ENCODE peak calls at places on chromosome 18, in nine cellular contexts. One of them, this sample, is unnamed.

GRCh38 chr18:61750840-61751668 is 141.8 kb downstream of the RNF152 start:
- DNase-seq in right lobe of liver: no peak
- DNase-seq in GM20000: no peak
- DNase-seq in lower lobe of right lung: no peak
- DNase-seq in Calu3: no peak
- DNase-seq in transverse colon: no peak
- DNase-seq in epithelial cell of proximal tubule: no peak
- DNase-seq in mucosa of descending colon: no peak
- DNase-seq in AG09319: no peak
- DNase-seq in this sample: no peak

GRCh38 chr18:35713545-35713944 is 132.0 kb downstream of the GALNT1 start:
- DNase-seq in right lobe of liver: no peak
- DNase-seq in GM20000: no peak
- DNase-seq in lower lobe of right lung: no peak
- DNase-seq in Calu3: no peak
- DNase-seq in transverse colon: no peak
- DNase-seq in epithelial cell of proximal tubule: no peak
- DNase-seq in mucosa of descending colon: no peak
- DNase-seq in AG09319: no peak
- DNase-seq in this sample: no peak

GRCh38 chr18:55421612-55422381 is 166.2 kb downstream of the TCF4 start:
- DNase-seq in right lobe of liver: no peak
- DNase-seq in GM20000: no peak
- DNase-seq in lower lobe of right lung: no peak
- DNase-seq in Calu3: no peak
- DNase-seq in transverse colon: no peak
- DNase-seq in epithelial cell of proximal tubule: no peak
- DNase-seq in mucosa of descending colon: no peak
- DNase-seq in AG09319: no peak
- DNase-seq in this sample: no peak

GRCh38 chr18:1906421-1906820 is 664.9 kb downstream of the METTL4 start:
- DNase-seq in right lobe of liver: no peak
- DNase-seq in GM20000: no peak
- DNase-seq in lower lobe of right lung: no peak
- DNase-seq in Calu3: no peak
- DNase-seq in transverse colon: no peak
- DNase-seq in epithelial cell of proximal tubule: no peak
- DNase-seq in mucosa of descending colon: no peak
- DNase-seq in AG09319: no peak
- DNase-seq in this sample: no peak

GRCh38 chr18:11872479-11873136 is 21.4 kb downstream of the CHMP1B start:
- DNase-seq in right lobe of liver: peak
- DNase-seq in GM20000: peak
- DNase-seq in lower lobe of right lung: no peak
- DNase-seq in Calu3: peak
- DNase-seq in transverse colon: no peak
- DNase-seq in epithelial cell of proximal tubule: no peak
- DNase-seq in mucosa of descending colon: no peak
- DNase-seq in AG09319: no peak
- DNase-seq in this sample: no peak

GRCh38 chr18:33838084-33838483 is 260.1 kb downstream of the ASXL3 start:
- DNase-seq in right lobe of liver: no peak
- DNase-seq in GM20000: no peak
- DNase-seq in lower lobe of right lung: no peak
- DNase-seq in Calu3: no peak
- DNase-seq in transverse colon: no peak
- DNase-seq in epithelial cell of proximal tubule: no peak
- DNase-seq in mucosa of descending colon: no peak
- DNase-seq in AG09319: no peak
- DNase-seq in this sample: no peak

GRCh38 chr18:35998967-35999366 is 26.5 kb downstream of the RMP24 start:
- DNase-seq in right lobe of liver: no peak
- DNase-seq in GM20000: no peak
- DNase-seq in lower lobe of right lung: no peak
- DNase-seq in Calu3: no peak
- DNase-seq in transverse colon: no peak
- DNase-seq in epithelial cell of proximal tubule: no peak
- DNase-seq in mucosa of descending colon: no peak
- DNase-seq in AG09319: no peak
- DNase-seq in this sample: no peak

GRCh38 chr18:55384551-55385275 is 203.3 kb downstream of the TCF4 start:
- DNase-seq in right lobe of liver: no peak
- DNase-seq in GM20000: peak
- DNase-seq in lower lobe of right lung: no peak
- DNase-seq in Calu3: peak
- DNase-seq in transverse colon: peak
- DNase-seq in epithelial cell of proximal tubule: no peak
- DNase-seq in mucosa of descending colon: no peak
- DNase-seq in AG09319: no peak
- DNase-seq in this sample: no peak

GRCh38 chr18:2337552-2338141 is 233.7 kb downstream of the METTL4 start:
- DNase-seq in right lobe of liver: no peak
- DNase-seq in GM20000: peak
- DNase-seq in lower lobe of right lung: no peak
- DNase-seq in Calu3: peak
- DNase-seq in transverse colon: peak
- DNase-seq in epithelial cell of proximal tubule: no peak
- DNase-seq in mucosa of descending colon: no peak
- DNase-seq in AG09319: no peak
- DNase-seq in this sample: no peak

GRCh38 chr18:31603335-31603734 is 11.7 kb downstream of the TTR start:
- DNase-seq in right lobe of liver: no peak
- DNase-seq in GM20000: no peak
- DNase-seq in lower lobe of right lung: no peak
- DNase-seq in Calu3: no peak
- DNase-seq in transverse colon: no peak
- DNase-seq in epithelial cell of proximal tubule: peak
- DNase-seq in mucosa of descending colon: no peak
- DNase-seq in AG09319: no peak
- DNase-seq in this sample: no peak

GRCh38 chr18:59835656-59836379 is 64.0 kb upstream of the PMAIP1 start:
- DNase-seq in right lobe of liver: no peak
- DNase-seq in GM20000: no peak
- DNase-seq in lower lobe of right lung: no peak
- DNase-seq in Calu3: no peak
- DNase-seq in transverse colon: no peak
- DNase-seq in epithelial cell of proximal tubule: no peak
- DNase-seq in mucosa of descending colon: no peak
- DNase-seq in AG09319: no peak
- DNase-seq in this sample: no peak

GRCh38 chr18:51051105-51051712 is 21.2 kb downstream of the SMAD4 start:
- DNase-seq in right lobe of liver: no peak
- DNase-seq in GM20000: no peak
- DNase-seq in lower lobe of right lung: no peak
- DNase-seq in Calu3: peak
- DNase-seq in transverse colon: no peak
- DNase-seq in epithelial cell of proximal tubule: no peak
- DNase-seq in mucosa of descending colon: no peak
- DNase-seq in AG09319: no peak
- DNase-seq in this sample: no peak

DNA sequence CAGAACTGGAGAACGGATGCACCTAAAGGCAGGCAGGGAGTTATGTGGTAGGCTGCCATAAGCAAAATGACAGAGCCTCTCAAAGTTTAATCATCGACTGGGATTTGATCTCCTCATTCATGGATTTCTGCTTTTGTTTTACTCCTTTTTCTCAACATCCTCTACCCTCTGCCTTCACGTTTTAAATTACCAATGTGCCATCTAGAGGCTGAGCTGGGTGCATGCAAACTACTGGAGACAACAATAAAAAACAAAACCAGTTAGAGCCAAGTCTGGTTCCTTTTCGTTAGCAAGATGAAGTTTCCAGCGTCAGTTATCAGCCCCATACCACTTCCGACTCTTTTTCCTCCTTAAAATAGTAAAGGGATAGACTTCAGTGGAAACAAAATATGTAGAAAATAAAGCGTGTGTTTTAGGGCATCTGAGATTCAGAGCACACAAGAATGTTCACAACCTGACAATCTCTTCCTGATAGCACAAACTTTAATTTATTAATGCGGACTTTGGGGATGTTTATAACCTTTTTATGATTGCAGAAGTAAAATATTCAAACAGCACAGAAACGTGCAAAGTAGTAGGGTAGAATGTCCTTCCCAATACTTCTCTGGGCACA is 117.0 kb downstream of the LAMA1 start:
- DNase-seq in right lobe of liver: no peak
- DNase-seq in GM20000: no peak
- DNase-seq in lower lobe of right lung: no peak
- DNase-seq in Calu3: no peak
- DNase-seq in transverse colon: no peak
- DNase-seq in epithelial cell of proximal tubule: no peak
- DNase-seq in mucosa of descending colon: no peak
- DNase-seq in AG09319: peak
- DNase-seq in this sample: no peak
- TF ChIP-seq CTCF in right lobe of liver: peak
- TF ChIP-seq CTCF in GM20000: no peak
- TF ChIP-seq CTCF in lower lobe of right lung: peak
- TF ChIP-seq CTCF in Calu3: peak
- TF ChIP-seq CTCF in transverse colon: peak
- TF ChIP-seq CTCF in epithelial cell of proximal tubule: peak
- TF ChIP-seq CTCF in mucosa of descending colon: peak
- TF ChIP-seq CTCF in AG09319: peak
- TF ChIP-seq CTCF in this sample: peak

GRCh38 chr18:75480487-75480886 is 53.0 kb upstream of the SMIM21 start:
- DNase-seq in right lobe of liver: no peak
- DNase-seq in GM20000: no peak
- DNase-seq in lower lobe of right lung: no peak
- DNase-seq in Calu3: no peak
- DNase-seq in transverse colon: no peak
- DNase-seq in epithelial cell of proximal tubule: no peak
- DNase-seq in mucosa of descending colon: no peak
- DNase-seq in AG09319: no peak
- DNase-seq in this sample: no peak

GRCh38 chr18:75474332-75474731 is 46.8 kb upstream of the SMIM21 start:
- DNase-seq in right lobe of liver: no peak
- DNase-seq in GM20000: no peak
- DNase-seq in lower lobe of right lung: no peak
- DNase-seq in Calu3: no peak
- DNase-seq in transverse colon: no peak
- DNase-seq in epithelial cell of proximal tubule: no peak
- DNase-seq in mucosa of descending colon: no peak
- DNase-seq in AG09319: no peak
- DNase-seq in this sample: no peak

GRCh38 chr18:75478996-75479870 is 51.7 kb upstream of the SMIM21 start:
- DNase-seq in right lobe of liver: no peak
- DNase-seq in GM20000: peak
- DNase-seq in lower lobe of right lung: no peak
- DNase-seq in Calu3: peak
- DNase-seq in transverse colon: no peak
- DNase-seq in epithelial cell of proximal tubule: no peak
- DNase-seq in mucosa of descending colon: no peak
- DNase-seq in AG09319: peak
- DNase-seq in this sample: no peak

GRCh38 chr18:75475228-75475627 is 47.7 kb upstream of the SMIM21 start:
- DNase-seq in right lobe of liver: no peak
- DNase-seq in GM20000: no peak
- DNase-seq in lower lobe of right lung: no peak
- DNase-seq in Calu3: no peak
- DNase-seq in transverse colon: no peak
- DNase-seq in epithelial cell of proximal tubule: no peak
- DNase-seq in mucosa of descending colon: no peak
- DNase-seq in AG09319: peak
- DNase-seq in this sample: peak

DNA sequence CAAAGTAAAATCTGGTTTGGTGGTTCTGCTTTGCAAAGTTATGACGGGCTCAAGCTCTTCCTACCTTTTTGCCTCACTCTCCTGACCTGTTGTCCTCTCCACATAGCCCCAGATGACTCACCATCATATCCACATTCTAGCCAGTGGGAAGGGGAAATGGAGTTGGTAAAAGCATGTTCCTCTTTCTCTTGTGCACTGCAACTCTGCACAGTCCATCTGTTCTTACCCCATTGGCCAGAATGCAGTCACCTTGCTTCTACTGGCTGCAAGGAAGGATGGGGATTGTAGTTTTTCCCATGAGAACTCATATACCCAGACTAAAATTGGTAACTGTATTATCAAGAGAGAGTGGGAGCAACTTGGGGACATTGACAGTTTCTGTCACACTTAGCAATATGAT is 50.4 kb upstream of the SMIM21 start:
- DNase-seq in right lobe of liver: no peak
- DNase-seq in GM20000: no peak
- DNase-seq in lower lobe of right lung: no peak
- DNase-seq in Calu3: no peak
- DNase-seq in transverse colon: no peak
- DNase-seq in epithelial cell of proximal tubule: no peak
- DNase-seq in mucosa of descending colon: no peak
- DNase-seq in AG09319: no peak
- DNase-seq in this sample: no peak
- TF ChIP-seq CTCF in right lobe of liver: no peak
- TF ChIP-seq CTCF in GM20000: no peak
- TF ChIP-seq CTCF in lower lobe of right lung: no peak
- TF ChIP-seq CTCF in Calu3: no peak
- TF ChIP-seq CTCF in transverse colon: no peak
- TF ChIP-seq CTCF in epithelial cell of proximal tubule: no peak
- TF ChIP-seq CTCF in mucosa of descending colon: no peak
- TF ChIP-seq CTCF in AG09319: no peak
- TF ChIP-seq CTCF in this sample: no peak

DNA sequence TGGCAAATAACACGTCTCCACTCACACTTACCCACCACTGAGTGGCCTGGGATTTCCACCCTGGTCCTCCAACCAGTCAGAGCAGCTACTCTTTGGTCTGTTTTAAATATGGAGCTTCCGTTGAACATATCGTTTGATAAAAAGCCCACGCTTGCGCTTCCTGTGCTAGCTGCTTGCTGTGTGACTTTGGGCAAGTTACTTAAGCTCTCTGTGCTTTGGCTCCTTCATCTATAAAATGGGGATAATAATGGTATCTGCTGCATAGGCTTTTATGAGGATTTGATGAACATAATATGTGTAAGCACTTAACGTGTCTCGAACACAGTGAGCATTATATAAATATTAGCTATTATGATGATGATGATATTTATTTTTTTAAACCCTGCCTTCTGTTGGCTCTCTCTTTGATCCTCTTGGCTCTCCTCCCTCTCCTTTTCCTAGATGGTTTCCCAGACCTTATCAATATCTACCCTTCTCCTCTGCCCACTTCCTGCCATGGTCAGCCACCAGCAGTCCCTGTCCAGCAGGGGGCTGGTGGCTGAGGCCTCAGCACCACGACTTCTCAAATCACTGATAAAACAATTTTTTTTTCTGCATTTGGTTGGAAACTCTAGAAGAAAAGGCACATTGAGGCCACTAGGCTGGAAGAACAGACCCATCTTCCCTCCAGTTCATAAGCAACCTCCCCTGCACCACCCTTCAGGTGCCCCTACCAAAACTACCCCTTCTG is 191.9 kb downstream of the LOXHD1 start:
- DNase-seq in right lobe of liver: no peak
- DNase-seq in GM20000: no peak
- DNase-seq in lower lobe of right lung: no peak
- DNase-seq in Calu3: peak
- DNase-seq in transverse colon: no peak
- DNase-seq in epithelial cell of proximal tubule: no peak
- DNase-seq in mucosa of descending colon: no peak
- DNase-seq in AG09319: no peak
- DNase-seq in this sample: no peak
- TF ChIP-seq CTCF in right lobe of liver: no peak
- TF ChIP-seq CTCF in GM20000: no peak
- TF ChIP-seq CTCF in lower lobe of right lung: no peak
- TF ChIP-seq CTCF in Calu3: peak
- TF ChIP-seq CTCF in transverse colon: no peak
- TF ChIP-seq CTCF in epithelial cell of proximal tubule: peak
- TF ChIP-seq CTCF in mucosa of descending colon: no peak
- TF ChIP-seq CTCF in AG09319: no peak
- TF ChIP-seq CTCF in this sample: peak

GRCh38 chr18:5841518-5841917 is 53.8 kb downstream of the TMEM200C start:
- DNase-seq in right lobe of liver: no peak
- DNase-seq in GM20000: no peak
- DNase-seq in lower lobe of right lung: no peak
- DNase-seq in Calu3: no peak
- DNase-seq in transverse colon: no peak
- DNase-seq in epithelial cell of proximal tubule: no peak
- DNase-seq in mucosa of descending colon: no peak
- DNase-seq in AG09319: no peak
- DNase-seq in this sample: no peak
- TF ChIP-seq CTCF in right lobe of liver: no peak
- TF ChIP-seq CTCF in GM20000: no peak
- TF ChIP-seq CTCF in lower lobe of right lung: peak
- TF ChIP-seq CTCF in Calu3: no peak
- TF ChIP-seq CTCF in transverse colon: no peak
- TF ChIP-seq CTCF in epithelial cell of proximal tubule: no peak
- TF ChIP-seq CTCF in mucosa of descending colon: no peak
- TF ChIP-seq CTCF in AG09319: peak
- TF ChIP-seq CTCF in this sample: no peak

This sample was measured in AG04449.